ENCODE peak calls at places on chromosome 11, in seven cellular contexts. W, Y, X, U, K, N and F are unnamed samples.

GRCh38 chr11:41497974-41498373 is 38.5 kb upstream of the LRRC4C start:
- DNase-seq in W (no peak), Y (no peak), X (no peak), U (no peak), K (no peak), N (peak), F (peak)

GRCh38 chr11:12831471-12832202 is 157.4 kb downstream of the TEAD1 start:
- DNase-seq in W (no peak), Y (no peak), X (no peak), U (no peak), K (no peak), N (no peak), F (no peak)

GRCh38 chr11:79198898-79199250 is 242.0 kb downstream of the TENM4 start:
- DNase-seq in W (no peak), Y (no peak), X (no peak), U (no peak), K (no peak), N (peak), F (no peak)

GRCh38 chr11:47467372-47467771 is 18.4 kb upstream of the RAPSN start:
- DNase-seq in W (no peak), Y (peak), X (no peak), U (no peak), K (no peak), N (no peak), F (no peak)

GRCh38 chr11:3000032-3000961 is 8.2 kb upstream of the NAP1L4 start:
- DNase-seq in W (no peak), Y (peak), X (no peak), U (no peak), K (peak), N (peak), F (no peak)

GRCh38 chr11:45174963-45175362 is 28.5 kb downstream of the PRDM11 start:
- DNase-seq in W (no peak), Y (no peak), X (no peak), U (no peak), K (no peak), N (no peak), F (no peak)

GRCh38 chr11:27720277-27720830 is 20.1 kb upstream of the BDNF start:
- DNase-seq in W (no peak), Y (no peak), X (peak), U (peak), K (no peak), N (peak), F (peak)

GRCh38 chr11:128324531-128325141 is 262.7 kb downstream of the ETS1 start:
- DNase-seq in W (no peak), Y (no peak), X (no peak), U (no peak), K (no peak), N (no peak), F (no peak)

GRCh38 chr11:112318193-112318592 is 57.5 kb upstream of the PLET1 start:
- DNase-seq in W (no peak), Y (no peak), X (no peak), U (no peak), K (no peak), N (peak), F (no peak)

GRCh38 chr11:66224226-66224850 is 44.1 kb upstream of the RAB1B start:
- DNase-seq in W (no peak), Y (no peak), X (no peak), U (no peak), K (no peak), N (no peak), F (no peak)

GRCh38 chr11:71200761-71201160 is 51.6 kb downstream of the SHANK2 start:
- DNase-seq in W (no peak), Y (peak), X (no peak), U (no peak), K (no peak), N (no peak), F (no peak)

GRCh38 chr11:64996710-64997380 is at the start of gene BATF2:
- DNase-seq in W (peak), Y (peak), X (no peak), U (peak), K (peak), N (peak), F (peak)

GRCh38 chr11:31106963-31107576 is 262.5 kb downstream of the DCDC1 start:
- DNase-seq in W (peak), Y (peak), X (peak), U (peak), K (no peak), N (peak), F (peak)